ENCODE peak calls at places on chromosomes 13 and 19, in eight cellular contexts. J, I, Z, D, F, E, G and V are unnamed samples.

GRCh38 chr19:5170329-5170745 is 170.3 kb downstream of the PTPRS start:
- DNase-seq in J (peak; percentile 26), I (peak; percentile 25), Z (peak; percentile 26), D (no peak), F (peak; percentile 84), E (peak; percentile 87), G (no peak), V (no peak)

GRCh38 chr19:4508698-4509097 is 9.6 kb downstream of the PLIN4 start:
- DNase-seq in J (no peak), I (no peak), Z (no peak), D (no peak), F (no peak), E (no peak), G (peak; percentile 47), V (no peak)

GRCh38 chr13:76873454-76873853 is 12.8 kb downstream of the KCTD12 start:
- DNase-seq in J (no peak), I (no peak), Z (no peak), D (no peak), F (no peak), E (no peak), G (no peak), V (no peak)

GRCh38 chr19:1837625-1838105 is 10.6 kb downstream of the REXO1 start:
- DNase-seq in J (no peak), I (no peak), Z (peak; percentile 54), D (no peak), F (no peak), E (no peak), G (no peak), V (no peak)

GRCh38 chr19:18765224-18765623 is 25.9 kb downstream of the COMP start:
- DNase-seq in J (no peak), I (no peak), Z (no peak), D (no peak), F (no peak), E (no peak), G (no peak), V (no peak)

GRCh38 chr19:2625434-2625833 is 77.1 kb downstream of the GNG7 start:
- DNase-seq in J (no peak), I (no peak), Z (peak; percentile 28), D (no peak), F (no peak), E (no peak), G (no peak), V (no peak)

GRCh38 chr13:111459803-111460547 is 139.5 kb downstream of the TEX29 start:
- DNase-seq in J (no peak), I (no peak), Z (no peak), D (no peak), F (no peak), E (no peak), G (no peak), V (no peak)

GRCh38 chr13:37791699-37792098 is 77.9 kb downstream of the TRPC4 start:
- DNase-seq in J (no peak), I (no peak), Z (no peak), D (no peak), F (no peak), E (no peak), G (peak; percentile 60), V (no peak)

GRCh38 chr19:823565-824121 is 1.9 kb upstream of the PLPPR3 start:
- DNase-seq in J (no peak), I (no peak), Z (peak; percentile 46), D (no peak), F (peak; percentile 64), E (no peak), G (peak; percentile 53), V (no peak)

GRCh38 chr13:75633285-75633684 is 2.8 kb upstream of the LMO7 start:
- DNase-seq in J (no peak), I (no peak), Z (no peak), D (no peak), F (no peak), E (no peak), G (peak; percentile 84), V (peak; percentile 93)

GRCh38 chr13:30792257-30793000 is 57.1 kb downstream of the ALOX5AP start:
- DNase-seq in J (no peak), I (no peak), Z (peak; percentile 82), D (peak; percentile 61), F (peak; percentile 94), E (peak; percentile 94), G (peak; percentile 98), V (peak; percentile 72)

GRCh38 chr19:888615-889385 is 4.2 kb downstream of the MED16 start:
- DNase-seq in J (no peak), I (no peak), Z (no peak), D (no peak), F (no peak), E (no peak), G (no peak), V (no peak)